ENCODE peak calls at places on chromosomes 12 and 14, in nine cellular contexts. One of them, this sample, is unnamed.

GRCh38 chr14:32366995-32367394 is 37.9 kb downstream of the AKAP6 start:
- DNase-seq in tibial artery: no peak
- DNase-seq in Peyer's patch: no peak
- DNase-seq in body of pancreas: no peak
- DNase-seq in choroid plexus epithelial cell: peak; percentile 45
- DNase-seq in OCI-LY7: no peak
- DNase-seq in MCF 10A: no peak
- DNase-seq in endothelial cell: no peak
- DNase-seq in neural progenitor cell: peak; percentile 10
- DNase-seq in this sample: no peak

GRCh38 chr14:100881211-100882025 is 22.1 kb downstream of the RTL1 start:
- DNase-seq in tibial artery: no peak
- DNase-seq in Peyer's patch: no peak
- DNase-seq in body of pancreas: no peak
- DNase-seq in choroid plexus epithelial cell: no peak
- DNase-seq in OCI-LY7: no peak
- DNase-seq in MCF 10A: no peak
- DNase-seq in endothelial cell: no peak
- DNase-seq in neural progenitor cell: no peak
- DNase-seq in this sample: no peak

GRCh38 chr12:128994869-128995268 is 141.6 kb downstream of the GLT1D1 start:
- DNase-seq in tibial artery: no peak
- DNase-seq in Peyer's patch: no peak
- DNase-seq in body of pancreas: peak; percentile 17
- DNase-seq in choroid plexus epithelial cell: no peak
- DNase-seq in OCI-LY7: no peak
- DNase-seq in MCF 10A: no peak
- DNase-seq in endothelial cell: no peak
- DNase-seq in neural progenitor cell: no peak
- DNase-seq in this sample: no peak

GRCh38 chr14:101912841-101913240 is 51.5 kb upstream of the DYNC1H1 start:
- DNase-seq in tibial artery: no peak
- DNase-seq in Peyer's patch: no peak
- DNase-seq in body of pancreas: no peak
- DNase-seq in choroid plexus epithelial cell: no peak
- DNase-seq in OCI-LY7: no peak
- DNase-seq in MCF 10A: no peak
- DNase-seq in endothelial cell: no peak
- DNase-seq in neural progenitor cell: no peak
- DNase-seq in this sample: no peak

GRCh38 chr14:24310666-24311604 is at the start of gene LTB4R:
- DNase-seq in tibial artery: peak; percentile 52
- DNase-seq in Peyer's patch: peak; percentile 80
- DNase-seq in body of pancreas: peak; percentile 89
- DNase-seq in choroid plexus epithelial cell: peak; percentile 86
- DNase-seq in OCI-LY7: peak; percentile 70
- DNase-seq in MCF 10A: peak; percentile 72
- DNase-seq in endothelial cell: peak; percentile 78
- DNase-seq in neural progenitor cell: no peak
- DNase-seq in this sample: peak; percentile 76

GRCh38 chr12:47377414-47378221 is 297.9 kb upstream of the AMIGO2 start:
- DNase-seq in tibial artery: peak; percentile 89
- DNase-seq in Peyer's patch: peak; percentile 46
- DNase-seq in body of pancreas: peak; percentile 73
- DNase-seq in choroid plexus epithelial cell: peak; percentile 99
- DNase-seq in OCI-LY7: no peak
- DNase-seq in MCF 10A: peak; percentile 91
- DNase-seq in endothelial cell: no peak
- DNase-seq in neural progenitor cell: no peak
- DNase-seq in this sample: peak; percentile 76

GRCh38 chr12:101698782-101699347 is 1.4 kb downstream of the CHPT1 start:
- DNase-seq in tibial artery: no peak
- DNase-seq in Peyer's patch: peak; percentile 34
- DNase-seq in body of pancreas: peak; percentile 13
- DNase-seq in choroid plexus epithelial cell: peak; percentile 20
- DNase-seq in OCI-LY7: peak; percentile 46
- DNase-seq in MCF 10A: peak; percentile 6
- DNase-seq in endothelial cell: no peak
- DNase-seq in neural progenitor cell: no peak
- DNase-seq in this sample: no peak

GRCh38 chr12:131830335-131831020 is 2.3 kb downstream of the MMP17 start:
- DNase-seq in tibial artery: peak; percentile 71
- DNase-seq in Peyer's patch: peak; percentile 55
- DNase-seq in body of pancreas: peak; percentile 78
- DNase-seq in choroid plexus epithelial cell: peak; percentile 88
- DNase-seq in OCI-LY7: peak; percentile 14
- DNase-seq in MCF 10A: peak; percentile 80
- DNase-seq in endothelial cell: peak; percentile 83
- DNase-seq in neural progenitor cell: peak; percentile 88
- DNase-seq in this sample: peak; percentile 53

GRCh38 chr12:87853448-87854003 is 175.7 kb downstream of the C12orf50 start:
- DNase-seq in tibial artery: no peak
- DNase-seq in Peyer's patch: no peak
- DNase-seq in body of pancreas: no peak
- DNase-seq in choroid plexus epithelial cell: no peak
- DNase-seq in OCI-LY7: no peak
- DNase-seq in MCF 10A: no peak
- DNase-seq in endothelial cell: no peak
- DNase-seq in neural progenitor cell: peak; percentile 41
- DNase-seq in this sample: no peak

GRCh38 chr12:106918746-106919145 is 37.0 kb upstream of the TMEM263 start:
- DNase-seq in tibial artery: no peak
- DNase-seq in Peyer's patch: no peak
- DNase-seq in body of pancreas: no peak
- DNase-seq in choroid plexus epithelial cell: peak; percentile 59
- DNase-seq in OCI-LY7: peak; percentile 35
- DNase-seq in MCF 10A: peak; percentile 17
- DNase-seq in endothelial cell: peak; percentile 39
- DNase-seq in neural progenitor cell: peak; percentile 86
- DNase-seq in this sample: no peak

GRCh38 chr12:66120477-66120876 is 10.1 kb downstream of the LLPH start:
- DNase-seq in tibial artery: no peak
- DNase-seq in Peyer's patch: no peak
- DNase-seq in body of pancreas: no peak
- DNase-seq in choroid plexus epithelial cell: no peak
- DNase-seq in OCI-LY7: no peak
- DNase-seq in MCF 10A: no peak
- DNase-seq in endothelial cell: no peak
- DNase-seq in neural progenitor cell: no peak
- DNase-seq in this sample: no peak
- TF ChIP-seq CTCF in tibial artery: no peak
- TF ChIP-seq CTCF in Peyer's patch: no peak
- TF ChIP-seq CTCF in body of pancreas: no peak
- TF ChIP-seq CTCF in choroid plexus epithelial cell: peak; percentile 18
- TF ChIP-seq CTCF in OCI-LY7: peak; percentile 33
- TF ChIP-seq CTCF in MCF 10A: no peak
- TF ChIP-seq CTCF in endothelial cell: no peak
- TF ChIP-seq CTCF in neural progenitor cell: peak; percentile 33
- TF ChIP-seq CTCF in this sample: no peak

GRCh38 chr12:33323823-33324222 is 115.8 kb downstream of the SYT10 start:
- DNase-seq in tibial artery: no peak
- DNase-seq in Peyer's patch: no peak
- DNase-seq in body of pancreas: no peak
- DNase-seq in choroid plexus epithelial cell: no peak
- DNase-seq in OCI-LY7: no peak
- DNase-seq in MCF 10A: no peak
- DNase-seq in endothelial cell: no peak
- DNase-seq in neural progenitor cell: no peak
- DNase-seq in this sample: no peak

GRCh38 chr12:33322519-33322918 is 117.1 kb downstream of the SYT10 start:
- DNase-seq in tibial artery: no peak
- DNase-seq in Peyer's patch: no peak
- DNase-seq in body of pancreas: no peak
- DNase-seq in choroid plexus epithelial cell: no peak
- DNase-seq in OCI-LY7: no peak
- DNase-seq in MCF 10A: peak; percentile 10
- DNase-seq in endothelial cell: no peak
- DNase-seq in neural progenitor cell: peak; percentile 5
- DNase-seq in this sample: no peak
- TF ChIP-seq CTCF in tibial artery: no peak
- TF ChIP-seq CTCF in Peyer's patch: no peak
- TF ChIP-seq CTCF in body of pancreas: no peak
- TF ChIP-seq CTCF in choroid plexus epithelial cell: no peak
- TF ChIP-seq CTCF in OCI-LY7: no peak
- TF ChIP-seq CTCF in MCF 10A: no peak
- TF ChIP-seq CTCF in endothelial cell: no peak
- TF ChIP-seq CTCF in neural progenitor cell: no peak
- TF ChIP-seq CTCF in this sample: no peak

DNA sequence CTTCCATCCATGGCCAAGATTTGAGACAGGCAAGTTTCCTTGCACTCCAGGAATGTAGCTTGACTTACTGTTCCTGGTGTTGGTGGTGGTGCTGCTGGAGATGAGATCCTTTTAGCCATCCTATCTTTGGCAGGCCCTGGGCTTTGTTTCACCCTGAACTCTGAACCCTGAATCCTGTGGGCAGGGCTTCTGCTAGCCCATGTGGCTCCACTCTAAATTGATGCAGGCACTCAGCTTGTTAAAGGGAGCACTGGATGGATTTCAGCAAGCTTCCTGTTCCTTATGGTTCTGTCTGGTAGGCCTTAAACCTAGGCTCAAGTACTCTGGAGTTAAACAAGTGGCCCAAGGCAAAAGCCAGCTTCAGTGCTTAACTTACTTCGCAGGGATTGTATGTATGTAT is 138.2 kb downstream of the RGS6 start:
- DNase-seq in tibial artery: no peak
- DNase-seq in Peyer's patch: no peak
- DNase-seq in body of pancreas: no peak
- DNase-seq in choroid plexus epithelial cell: no peak
- DNase-seq in OCI-LY7: no peak
- DNase-seq in MCF 10A: no peak
- DNase-seq in endothelial cell: no peak
- DNase-seq in neural progenitor cell: no peak
- DNase-seq in this sample: no peak
- TF ChIP-seq CTCF in tibial artery: no peak
- TF ChIP-seq CTCF in Peyer's patch: no peak
- TF ChIP-seq CTCF in body of pancreas: no peak
- TF ChIP-seq CTCF in choroid plexus epithelial cell: no peak
- TF ChIP-seq CTCF in OCI-LY7: no peak
- TF ChIP-seq CTCF in MCF 10A: no peak
- TF ChIP-seq CTCF in endothelial cell: no peak
- TF ChIP-seq CTCF in neural progenitor cell: no peak
- TF ChIP-seq CTCF in this sample: no peak

DNA sequence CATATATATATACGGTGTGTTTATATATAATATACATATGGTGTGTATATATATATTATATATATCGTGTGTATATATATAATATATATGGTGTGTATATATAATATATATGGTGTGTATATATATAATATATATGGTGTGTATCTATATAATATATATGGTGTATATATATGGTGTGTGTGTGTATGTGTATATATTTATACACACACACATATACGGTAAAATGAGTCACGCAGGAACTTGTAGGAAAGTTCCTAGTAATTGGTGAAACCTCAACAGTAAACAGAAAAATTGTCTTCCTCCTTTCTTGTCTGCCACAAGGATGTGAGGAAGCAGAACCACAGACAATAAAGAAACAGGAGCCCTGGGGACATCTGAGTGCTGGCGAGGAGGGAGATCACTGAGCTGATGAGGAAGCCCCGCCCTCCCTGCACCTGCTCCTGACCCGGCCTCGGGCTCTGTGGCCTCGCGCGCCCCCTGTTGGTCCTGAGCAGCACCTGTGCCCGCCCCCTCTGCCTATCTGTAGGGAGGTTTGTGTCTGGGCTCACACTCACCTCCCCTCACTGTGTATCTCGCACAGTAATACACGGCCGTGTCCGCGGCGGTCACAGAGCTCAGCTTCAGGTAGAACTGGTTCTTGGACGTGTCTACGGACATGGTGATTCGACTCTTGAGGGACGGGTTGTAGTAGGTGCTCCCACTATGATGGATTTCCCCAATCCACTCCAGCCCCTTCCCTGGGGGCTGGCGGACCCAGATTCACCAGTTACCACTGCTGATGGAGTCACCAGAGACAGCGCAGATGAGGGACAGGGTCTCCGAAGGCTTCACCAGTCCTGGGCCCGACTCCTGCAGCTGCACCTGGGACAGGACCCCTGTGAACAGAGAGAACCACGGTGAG is 1079.4 kb downstream of the TMEM121 start:
- DNase-seq in tibial artery: no peak
- DNase-seq in Peyer's patch: peak; percentile 87
- DNase-seq in body of pancreas: peak; percentile 54
- DNase-seq in choroid plexus epithelial cell: no peak
- DNase-seq in OCI-LY7: peak; percentile 81
- DNase-seq in MCF 10A: peak; percentile 40
- DNase-seq in endothelial cell: no peak
- DNase-seq in neural progenitor cell: no peak
- DNase-seq in this sample: peak; percentile 47
- TF ChIP-seq CTCF in tibial artery: no peak
- TF ChIP-seq CTCF in Peyer's patch: peak; percentile 8
- TF ChIP-seq CTCF in body of pancreas: peak; percentile 15
- TF ChIP-seq CTCF in choroid plexus epithelial cell: no peak
- TF ChIP-seq CTCF in OCI-LY7: peak; percentile 68
- TF ChIP-seq CTCF in MCF 10A: peak; percentile 25
- TF ChIP-seq CTCF in endothelial cell: no peak
- TF ChIP-seq CTCF in neural progenitor cell: no peak
- TF ChIP-seq CTCF in this sample: no peak

GRCh38 chr12:123126294-123127144 is 24.4 kb downstream of the PITPNM2 start:
- DNase-seq in tibial artery: peak; percentile 69
- DNase-seq in Peyer's patch: no peak
- DNase-seq in body of pancreas: no peak
- DNase-seq in choroid plexus epithelial cell: peak; percentile 99
- DNase-seq in OCI-LY7: no peak
- DNase-seq in MCF 10A: peak; percentile 92
- DNase-seq in endothelial cell: no peak
- DNase-seq in neural progenitor cell: no peak
- DNase-seq in this sample: no peak
- TF ChIP-seq CTCF in tibial artery: no peak
- TF ChIP-seq CTCF in Peyer's patch: no peak
- TF ChIP-seq CTCF in body of pancreas: no peak
- TF ChIP-seq CTCF in choroid plexus epithelial cell: peak; percentile 53
- TF ChIP-seq CTCF in OCI-LY7: peak; percentile 40
- TF ChIP-seq CTCF in MCF 10A: no peak
- TF ChIP-seq CTCF in endothelial cell: no peak
- TF ChIP-seq CTCF in neural progenitor cell: peak; percentile 24
- TF ChIP-seq CTCF in this sample: no peak

GRCh38 chr12:82758743-82759142 is 72.0 kb downstream of the TMTC2 start:
- DNase-seq in tibial artery: no peak
- DNase-seq in Peyer's patch: no peak
- DNase-seq in body of pancreas: no peak
- DNase-seq in choroid plexus epithelial cell: no peak
- DNase-seq in OCI-LY7: no peak
- DNase-seq in MCF 10A: no peak
- DNase-seq in endothelial cell: no peak
- DNase-seq in neural progenitor cell: no peak
- DNase-seq in this sample: no peak
- TF ChIP-seq CTCF in tibial artery: no peak
- TF ChIP-seq CTCF in Peyer's patch: no peak
- TF ChIP-seq CTCF in body of pancreas: no peak
- TF ChIP-seq CTCF in choroid plexus epithelial cell: no peak
- TF ChIP-seq CTCF in OCI-LY7: no peak
- TF ChIP-seq CTCF in MCF 10A: no peak
- TF ChIP-seq CTCF in endothelial cell: no peak
- TF ChIP-seq CTCF in neural progenitor cell: peak; percentile 8
- TF ChIP-seq CTCF in this sample: no peak

This sample was measured in colonic mucosa.